ENCODE peak calls at places on chromosome 12, in five cellular contexts. Z is PC-3, A is GM23338, F is hepatocyte, T is mammary epithelial cell. B is an unnamed sample.

GRCh38 chr12:105640780-105641179 is 310.3 kb downstream of the C12orf75 start:
- DNase-seq in Z (peak), A (no peak), F (no peak), T (no peak), B (no peak)

GRCh38 chr12:103928736-103929050 is 1.5 kb upstream of the HSP90B1 start:
- DNase-seq in Z (no peak), A (peak), F (peak), T (no peak), B (no peak)

GRCh38 chr12:1523558-1524050 is 70.8 kb downstream of the FBXL14 start:
- DNase-seq in Z (no peak), A (peak), F (no peak), T (no peak), B (no peak)

GRCh38 chr12:22526836-22527235 is 17.5 kb downstream of the C2CD5 start:
- DNase-seq in Z (no peak), A (no peak), F (no peak), T (no peak), B (no peak)

GRCh38 chr12:3473844-3474243 is 17.2 kb upstream of the PRMT8 start:
- DNase-seq in Z (no peak), A (peak), F (no peak), T (no peak), B (no peak)

GRCh38 chr12:11697670-11698387 is 48.4 kb downstream of the ETV6 start:
- DNase-seq in Z (peak), A (no peak), F (no peak), T (peak), B (no peak)

GRCh38 chr12:24838531-24838950 is 110.4 kb downstream of the BCAT1 start:
- DNase-seq in Z (no peak), A (no peak), F (peak), T (peak), B (no peak)

GRCh38 chr12:62827042-62827441 is 107.9 kb downstream of the PPM1H start:
- DNase-seq in Z (peak), A (no peak), F (no peak), T (no peak), B (no peak)

GRCh38 chr12:57521475-57522018 is 1.1 kb upstream of the MBD6 start:
- DNase-seq in Z (no peak), A (peak), F (peak), T (no peak), B (peak)

GRCh38 chr12:12081836-12082497 is 11.2 kb downstream of the BCL2L14 start:
- DNase-seq in Z (peak), A (peak), F (peak), T (peak), B (no peak)

GRCh38 chr12:62928632-62929031 is 6.3 kb downstream of the PPM1H start:
- DNase-seq in Z (no peak), A (peak), F (no peak), T (no peak), B (no peak)

GRCh38 chr12:74725154-74725553 is 187.5 kb downstream of the ATXN7L3B start:
- DNase-seq in Z (peak), A (no peak), F (no peak), T (no peak), B (no peak)

GRCh38 chr12:1809606-1810140 is 10.7 kb upstream of the LRTM2 start:
- DNase-seq in Z (no peak), A (no peak), F (no peak), T (no peak), B (no peak)

GRCh38 chr12:49507139-49507538 is 31.7 kb upstream of the KCNH3 start:
- DNase-seq in Z (peak), A (no peak), F (no peak), T (peak), B (no peak)

GRCh38 chr12:12007001-12007712 is 63.6 kb upstream of the BCL2L14 start:
- DNase-seq in Z (peak), A (no peak), F (no peak), T (peak), B (no peak)

GRCh38 chr12:94557896-94558295 is 92.5 kb downstream of the TMCC3 start:
- DNase-seq in Z (no peak), A (no peak), F (peak), T (peak), B (no peak)
- TF ChIP-seq EZH2 in Z (no peak), A (no peak), F (no peak), T (no peak), B (no peak)

GRCh38 chr12:52691076-52691764 is 11.0 kb upstream of the KRT1 start:
- DNase-seq in Z (no peak), A (peak), F (peak), T (no peak), B (no peak)
- TF ChIP-seq EZH2 in Z (no peak), A (peak), F (peak), T (no peak), B (no peak)

DNA sequence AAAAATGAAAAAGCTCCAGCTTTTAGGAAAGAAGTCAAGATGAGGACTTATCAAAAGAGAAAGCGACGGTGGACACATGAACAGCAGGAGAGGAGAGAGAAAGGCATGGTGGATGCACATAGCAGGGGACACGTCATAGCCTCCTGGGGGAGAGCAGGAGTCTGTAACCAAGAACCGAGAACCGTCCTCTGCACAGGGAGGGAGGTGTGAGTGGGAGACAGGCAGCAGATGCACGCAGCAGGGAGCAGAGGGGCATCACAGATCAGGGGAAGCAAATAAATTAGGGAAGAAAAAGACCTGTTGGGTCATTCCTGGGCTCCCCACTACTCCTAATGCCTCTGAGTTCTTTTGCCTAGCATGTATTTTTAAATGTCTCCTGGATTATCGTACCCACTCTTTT is 138.1 kb upstream of the RMST start:
- DNase-seq in Z (no peak), A (peak), F (no peak), T (no peak), B (no peak)
- TF ChIP-seq EZH2 in Z (no peak), A (no peak), F (no peak), T (no peak), B (no peak)

DNA sequence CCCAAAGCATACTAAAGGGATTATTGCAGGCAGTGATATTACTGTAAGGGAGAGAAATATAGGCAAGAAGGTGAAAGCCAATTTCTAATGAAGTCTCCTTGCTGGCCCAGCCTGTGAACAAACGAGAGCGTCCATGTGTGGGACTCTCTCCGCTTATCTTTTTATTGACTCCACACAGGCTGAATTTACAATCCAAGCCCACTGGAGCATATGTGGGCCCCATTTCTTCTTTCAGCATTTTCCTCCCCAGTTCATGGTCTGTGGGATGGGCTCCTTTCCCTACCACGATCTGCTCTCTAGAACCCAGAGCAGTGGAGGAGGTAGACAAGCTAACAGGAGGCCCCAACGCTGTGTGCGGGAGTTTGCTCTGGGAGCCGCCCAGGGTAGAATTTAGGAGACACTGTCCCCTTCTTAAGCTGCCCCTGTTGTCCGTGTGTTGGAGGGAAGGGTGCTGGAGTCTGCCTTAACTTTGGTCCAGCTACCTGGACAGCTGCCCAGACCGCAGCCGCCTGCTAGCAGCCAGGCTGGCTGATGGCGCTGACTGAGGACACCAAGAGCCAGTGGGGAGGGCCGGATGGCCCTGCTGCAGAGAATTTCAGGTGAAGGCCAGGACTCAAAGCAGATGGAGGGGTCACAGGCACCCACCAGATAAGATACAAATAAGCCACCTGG is 3.2 kb upstream of the HOXC11 start:
- DNase-seq in Z (no peak), A (no peak), F (no peak), T (no peak), B (no peak)
- TF ChIP-seq EZH2 in Z (no peak), A (peak), F (peak), T (no peak), B (peak)

GRCh38 chr12:68561830-68562229 is 48.9 kb upstream of the RAP1B start:
- DNase-seq in Z (no peak), A (no peak), F (no peak), T (no peak), B (no peak)

GRCh38 chr12:68560823-68561422 is 49.8 kb upstream of the RAP1B start:
- DNase-seq in Z (no peak), A (no peak), F (no peak), T (no peak), B (no peak)

GRCh38 chr12:68559984-68560822 is 50.5 kb upstream of the RAP1B start:
- DNase-seq in Z (no peak), A (peak), F (no peak), T (no peak), B (no peak)

GRCh38 chr12:68557011-68557715 is 53.5 kb upstream of the RAP1B start:
- DNase-seq in Z (peak), A (no peak), F (no peak), T (peak), B (no peak)

GRCh38 chr12:68559246-68559645 is 51.5 kb upstream of the RAP1B start:
- DNase-seq in Z (peak), A (no peak), F (no peak), T (peak), B (no peak)
- TF ChIP-seq EZH2 in Z (no peak), A (no peak), F (no peak), T (no peak), B (no peak)

DNA sequence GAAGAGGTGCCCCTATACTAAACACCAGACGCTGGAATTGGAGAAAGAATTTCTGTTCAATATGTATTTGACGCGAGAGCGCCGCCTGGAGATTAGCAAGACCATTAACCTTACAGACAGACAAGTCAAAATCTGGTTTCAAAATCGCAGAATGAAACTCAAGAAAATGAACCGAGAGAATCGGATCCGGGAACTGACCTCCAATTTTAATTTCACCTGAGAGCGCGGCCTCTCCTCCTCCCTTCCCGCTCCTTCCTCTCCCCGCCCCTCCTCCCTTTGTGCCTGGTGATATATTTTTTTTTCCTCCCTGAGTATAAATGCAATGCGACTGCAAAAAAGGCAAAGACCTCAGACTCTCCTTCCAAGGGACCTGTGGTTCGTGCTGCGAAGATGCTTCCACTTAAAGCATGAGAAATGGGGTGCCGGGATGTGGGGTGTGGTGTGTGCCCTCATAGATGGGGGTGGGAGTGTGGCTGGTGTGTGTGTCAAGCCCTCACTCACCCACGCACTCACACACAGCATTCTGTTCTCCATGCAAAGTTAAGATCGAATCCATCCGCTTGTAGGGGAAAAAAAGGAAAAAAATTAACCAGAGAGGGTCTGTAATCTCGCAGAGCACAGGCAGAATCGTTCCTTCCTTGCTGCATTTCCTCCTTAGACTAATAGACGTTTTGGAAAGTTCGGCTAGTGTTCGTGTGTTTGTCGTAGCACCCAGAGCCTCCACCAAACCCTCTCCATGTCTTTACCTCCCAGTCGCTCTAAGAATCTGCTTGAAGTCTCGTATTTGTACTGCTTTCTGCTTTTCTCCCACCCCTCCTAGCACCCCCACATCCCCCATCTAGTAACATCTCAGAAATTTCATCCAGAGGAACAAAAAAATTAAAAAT is 4.5 kb downstream of the HOXC10 start:
- DNase-seq in Z (peak), A (peak), F (peak), T (peak), B (peak)
- TF ChIP-seq EZH2 in Z (no peak), A (peak), F (no peak), T (no peak), B (peak)